ENCODE peak calls at places on chromosomes 4 and X, in four cellular contexts. E, P, C and F are unnamed samples. For H3K9me3, the result is how much of the 10 kb centered on the place peaks cover.

GRCh38 chrX:119990409-119990994 is 47.0 kb upstream of the NKAP start:
- DNase-seq in P (no peak), E (no peak), C (no peak), F (no peak)

GRCh38 chrX:16516473-16516872 is 133.5 kb upstream of the S100G start:
- DNase-seq in P (no peak), E (no peak), C (no peak), F (no peak)

GRCh38 chr4:79050521-79050880 is 111.3 kb upstream of the PAQR3 start:
- DNase-seq in E (no peak), C (no peak), P (no peak), F (no peak)

GRCh38 chrX:150146271-150146888 is 208.1 kb upstream of the EOLA2 start:
- DNase-seq in P (no peak), C (no peak), E (no peak), F (no peak)

GRCh38 chr4:42396361-42397255 is 680 bp upstream of the SHISA3 start:
- DNase-seq in C (no peak), P (no peak), E (no peak), F (no peak)

GRCh38 chr4:174444390-174444789 is 77.9 kb downstream of the HPGD start:
- DNase-seq in E (no peak), P (no peak), C (no peak), F (no peak)

GRCh38 chr4:39231660-39232059 is 49.3 kb downstream of the WDR19 start:
- DNase-seq in C (no peak), P (no peak), E (no peak), F (no peak)

GRCh38 chr4:7059673-7060072 is 8.2 kb downstream of the GRPEL1 start:
- DNase-seq in P (no peak), E (no peak), C (no peak), F (peak)

GRCh38 chr4:166594326-166594946 is 639.9 kb downstream of the SPOCK3 start:
- DNase-seq in P (no peak), C (no peak), E (no peak), F (no peak)

GRCh38 chr4:146472404-146472803 is 49.3 kb downstream of the SLC10A7 start:
- DNase-seq in P (no peak), E (no peak), C (no peak), F (no peak)

GRCh38 chrX:110175146-110175545 is 142.7 kb downstream of the AMMECR1 start:
- DNase-seq in C (no peak), E (no peak), P (no peak), F (no peak)

GRCh38 chr4:146340798-146341197 is 126.5 kb downstream of the REELD1 start:
- DNase-seq in E (no peak), P (no peak), C (no peak), F (no peak)

GRCh38 chrX:91414710-91415109 is 19.9 kb upstream of the PABPC5 start:
- DNase-seq in P (no peak), C (no peak), E (no peak), F (no peak)

GRCh38 chr4:56434599-56435000 is 815 bp downstream of the PPAT start:
- DNase-seq in C (no peak), P (no peak), E (no peak), F (no peak)

GRCh38 chr4:37737456-37737855 is 51.3 kb upstream of the RELL1 start:
- DNase-seq in P (no peak), E (no peak), C (no peak), F (no peak)

GRCh38 chr4:152806492-152807125 is 26.9 kb downstream of the ARFIP1 start:
- DNase-seq in P (no peak), E (no peak), C (no peak), F (no peak)

GRCh38 chrX:859329-859728 is 228.7 kb downstream of the SHOX start:
- DNase-seq in C (no peak), E (no peak), P (no peak), F (no peak)

GRCh38 chr4:48813984-48814383 is 16.9 kb upstream of the OCIAD1 start:
- DNase-seq in P (no peak), E (no peak), C (no peak), F (no peak)

GRCh38 chr4:13162886-13163285 is 321.3 kb downstream of the RAB28 start:
- DNase-seq in E (no peak), C (no peak), P (no peak), F (no peak)

GRCh38 chr4:174538876-174539250 is 16.6 kb upstream of the HPGD start:
- DNase-seq in C (no peak), P (no peak), E (no peak), F (no peak)

GRCh38 chrX:123188081-123188480 is 4.0 kb downstream of the GRIA3 start:
- DNase-seq in C (no peak), P (no peak), E (no peak), F (no peak)

GRCh38 chr4:47972721-47973120 is 43.8 kb downstream of the CNGA1 start:
- DNase-seq in P (no peak), E (no peak), C (no peak), F (no peak)

GRCh38 chr4:133156556-133156955 is 7.5 kb downstream of the PCDH10 start:
- DNase-seq in C (no peak), P (no peak), E (no peak), F (no peak)

GRCh38 chr4:33218238-33218637 is 2498.1 kb downstream of the PCDH7 start:
- DNase-seq in C (no peak), P (no peak), E (no peak), F (no peak)

GRCh38 chrX:18833071-18833731 is 125.8 kb downstream of the PPEF1 start:
- DNase-seq in P (no peak), C (peak), E (peak), F (peak)

DNA sequence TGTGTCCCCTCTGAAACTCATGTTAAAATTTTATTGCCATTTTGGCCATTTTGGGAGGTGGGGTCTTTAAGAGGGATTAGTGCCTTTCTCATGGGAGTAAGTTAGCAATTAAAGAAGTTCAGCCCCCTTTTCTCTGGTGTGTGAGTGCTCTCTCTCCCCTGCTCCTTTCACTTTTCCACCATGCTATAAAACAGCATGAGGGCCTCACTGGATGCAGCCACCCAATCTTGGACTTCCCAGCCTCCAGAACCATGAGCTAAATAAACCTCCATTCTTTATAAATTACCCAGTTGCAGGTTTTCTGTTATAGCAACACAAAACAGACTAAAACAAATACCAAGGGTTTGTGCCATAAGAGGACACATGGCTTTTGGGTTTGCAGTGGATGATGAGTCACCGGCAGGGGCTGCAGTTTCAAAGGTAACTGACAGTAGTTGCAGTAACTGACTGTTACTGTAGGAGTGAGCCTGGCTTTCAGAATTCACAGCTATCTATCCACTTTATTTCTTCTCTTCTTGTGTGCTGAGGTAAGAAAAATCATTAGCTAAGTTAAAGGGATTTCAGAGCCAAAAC is 121.5 kb downstream of the PPEF1 start:
- DNase-seq in P (no peak), C (no peak), E (no peak), F (no peak)
- TF ChIP-seq CTCF in P (no peak), C (no peak), E (no peak), F (no peak)

GRCh38 chrX:44898411-44899221 is 25.6 kb downstream of the KDM6A start:
- DNase-seq in P (no peak), E (no peak), C (no peak), F (no peak)
- H3K9me3 ChIP-seq in P (under half), E (under half), C (under half), F (under half)

GRCh38 chr4:15420642-15421041 is 7.2 kb upstream of the C1QTNF7 start:
- DNase-seq in C (no peak), P (no peak), E (peak), F (no peak)

GRCh38 chr4:15413623-15414019 is 14.2 kb upstream of the C1QTNF7 start:
- DNase-seq in C (no peak), P (no peak), E (no peak), F (no peak)

GRCh38 chr4:15414601-15415091 is 13.2 kb upstream of the C1QTNF7 start:
- DNase-seq in P (no peak), C (no peak), E (no peak), F (no peak)

GRCh38 chr4:15413010-15413622 is 14.7 kb upstream of the C1QTNF7 start:
- DNase-seq in C (no peak), E (no peak), P (no peak), F (no peak)

DNA sequence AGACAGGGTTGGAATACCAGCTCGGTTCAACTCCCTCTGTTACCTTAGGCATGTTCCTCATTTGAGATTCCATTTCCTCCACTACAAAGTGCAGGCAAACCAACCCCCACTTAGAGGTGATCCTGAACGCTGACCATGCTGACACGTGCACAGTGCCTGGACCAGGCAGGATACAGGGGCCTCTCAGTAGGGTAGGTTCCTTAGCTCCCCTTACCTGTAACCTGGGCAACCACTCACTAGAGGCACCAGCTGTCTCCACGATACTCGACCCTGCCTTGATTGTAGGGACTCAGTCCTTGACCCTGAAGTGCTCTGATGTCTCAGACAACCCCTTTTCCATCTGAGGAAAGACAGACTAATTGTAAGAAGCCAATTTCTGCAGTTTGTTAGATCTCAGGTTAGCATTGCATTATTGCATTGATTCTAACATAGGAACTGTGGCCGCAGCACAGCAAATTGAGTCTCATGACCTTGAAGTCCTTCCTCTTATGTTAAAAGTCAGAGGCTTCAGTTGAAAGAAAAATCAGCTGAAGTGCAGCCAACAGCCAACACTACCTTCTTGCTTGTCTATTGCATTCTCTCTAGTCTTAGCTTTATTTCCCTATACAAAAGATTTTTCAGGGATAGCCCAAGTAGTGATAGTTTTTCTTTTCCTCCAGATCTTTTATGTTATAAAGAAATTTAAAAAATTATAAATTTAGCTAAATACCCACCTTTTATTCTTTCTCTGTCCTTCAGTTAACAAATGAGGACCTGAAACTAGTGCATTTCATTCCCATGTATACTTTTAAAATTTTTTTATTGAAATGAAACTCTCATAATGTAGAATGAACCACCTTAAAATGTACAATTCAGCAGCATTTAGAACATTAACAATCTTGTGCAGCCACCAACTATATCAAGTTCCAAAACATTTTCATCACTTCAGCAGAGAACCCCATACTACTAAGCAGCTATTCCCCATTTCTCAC is 11.2 kb upstream of the C1QTNF7 start:
- DNase-seq in P (no peak), E (no peak), C (no peak), F (no peak)
- TF ChIP-seq CTCF in P (no peak), E (no peak), C (no peak), F (no peak)

GRCh38 chrX:144494069-144494468 is 610.2 kb downstream of the UBE2NL start:
- DNase-seq in P (no peak), C (no peak), E (no peak), F (no peak)
- H3K9me3 ChIP-seq in P (under half), C (under half), E (under half), F (under half)

DNA sequence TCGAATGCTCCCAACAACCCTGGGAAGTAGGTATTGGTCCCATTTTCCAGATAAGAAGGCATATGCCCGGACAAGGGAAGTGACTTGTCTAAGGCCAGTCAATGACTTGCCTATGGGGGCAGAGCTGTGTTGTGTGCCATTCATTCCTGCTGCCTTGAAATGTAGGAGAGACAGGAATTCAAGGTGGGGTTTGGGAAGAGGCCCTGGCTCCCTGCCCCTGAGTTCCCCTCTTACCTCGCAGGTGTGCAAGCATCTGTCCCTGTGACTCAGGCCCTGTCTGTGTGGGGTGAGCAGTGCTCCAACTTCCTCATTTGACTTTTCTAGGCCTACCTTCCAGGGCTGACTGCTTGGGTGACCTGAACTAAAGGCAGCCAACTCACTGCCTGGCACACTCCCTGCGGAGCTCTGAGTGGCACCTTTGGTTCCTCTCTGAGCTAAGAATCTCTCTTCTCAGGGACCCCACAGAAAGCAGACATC is 5.1 kb downstream of the EFNB1 start:
- DNase-seq in P (no peak), E (no peak), C (no peak), F (no peak)
- TF ChIP-seq CTCF in P (no peak), E (no peak), C (no peak), F (no peak)